ENCODE peak calls at places on chromosomes 1 and 21, in five cellular contexts. W is cardiac fibroblast, Y is AG09319, J is psoas muscle, A is GM12865. L is an unnamed sample.

GRCh38 chr21:17775431-17776126 is 43.6 kb downstream of the C21orf91 start:
- DNase-seq in W (no peak), Y (no peak), J (no peak), A (peak; percentile 63), L (peak; percentile 30)

GRCh38 chr1:45840704-45841103 is 37.3 kb downstream of the MAST2 start:
- DNase-seq in W (no peak), Y (no peak), J (no peak), A (peak; percentile 46), L (peak; percentile 16)

GRCh38 chr1:159580340-159580739 is 7.3 kb upstream of the APCS start:
- DNase-seq in W (no peak), Y (no peak), J (no peak), A (peak; percentile 2), L (no peak)

GRCh38 chr1:79252598-79252997 is 246.1 kb upstream of the ADGRL4 start:
- DNase-seq in W (no peak), Y (no peak), J (no peak), A (no peak), L (no peak)

GRCh38 chr1:247107694-247108093 is 3.5 kb upstream of the ZNF669 start:
- DNase-seq in W (no peak), Y (no peak), J (no peak), A (no peak), L (no peak)

GRCh38 chr1:26129778-26130177 is 18.2 kb downstream of the PDIK1L start:
- DNase-seq in W (no peak), Y (no peak), J (no peak), A (no peak), L (no peak)

GRCh38 chr21:17784604-17785402 is 34.4 kb downstream of the C21orf91 start:
- DNase-seq in W (no peak), Y (no peak), J (no peak), A (peak; percentile 93), L (peak; percentile 24)

GRCh38 chr1:10899490-10900264 is 103.2 kb upstream of the CASZ1 start:
- DNase-seq in W (no peak), Y (no peak), J (no peak), A (no peak), L (no peak)

GRCh38 chr1:966603-967295 is 467 bp downstream of the PLEKHN1 start:
- DNase-seq in W (peak; percentile 57), Y (no peak), J (peak; percentile 75), A (peak; percentile 76), L (peak; percentile 91)

GRCh38 chr1:45543599-45544417 is 6.8 kb upstream of the AKR1A1 start:
- DNase-seq in W (peak; percentile 42), Y (no peak), J (peak; percentile 26), A (peak; percentile 83), L (no peak)

GRCh38 chr21:36705679-36706481 is 7.0 kb downstream of the SIM2 start:
- DNase-seq in W (no peak), Y (no peak), J (no peak), A (no peak), L (peak; percentile 33)
- TF ChIP-seq CTCF in W (peak; percentile 13), Y (peak; percentile 4), J (no peak), A (no peak), L (no peak)

GRCh38 chr1:4781646-4782045 is 127.2 kb downstream of the AJAP1 start:
- DNase-seq in W (no peak), Y (no peak), J (no peak), A (no peak), L (no peak)

GRCh38 chr1:4772294-4773010 is 118.0 kb downstream of the AJAP1 start:
- DNase-seq in W (no peak), Y (no peak), J (no peak), A (no peak), L (no peak)

GRCh38 chr1:4778056-4778455 is 123.6 kb downstream of the AJAP1 start:
- DNase-seq in W (no peak), Y (no peak), J (no peak), A (no peak), L (no peak)
- TF ChIP-seq CTCF in W (no peak), Y (no peak), J (peak; percentile 8), A (peak; percentile 23), L (no peak)

DNA sequence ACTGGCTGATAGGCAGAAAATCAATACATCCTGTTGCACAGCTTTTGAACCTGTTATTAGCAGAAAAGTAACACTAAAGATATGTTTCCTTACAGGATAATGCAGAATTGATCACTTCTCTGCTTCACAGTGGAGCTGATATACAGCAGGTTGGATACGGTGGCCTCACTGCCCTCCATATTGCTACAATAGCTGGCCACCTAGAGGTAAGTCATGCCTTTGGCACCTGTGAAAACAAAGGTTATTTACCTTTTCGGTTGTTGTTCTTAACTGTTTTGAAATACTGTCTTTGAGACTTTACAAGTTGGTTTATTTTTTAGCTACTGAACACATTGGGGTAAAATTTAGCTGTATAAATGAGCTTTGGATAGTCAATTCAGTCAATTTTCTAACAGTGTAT is 36.3 kb downstream of the TNNI3K start:
- DNase-seq in W (no peak), Y (no peak), J (no peak), A (no peak), L (no peak)
- TF ChIP-seq CTCF in W (no peak), Y (no peak), J (no peak), A (no peak), L (no peak)

GRCh38 chr1:205913451-205914204 is 29.6 kb downstream of the SLC26A9 start:
- DNase-seq in W (peak; percentile 93), Y (peak; percentile 10), J (peak; percentile 48), A (no peak), L (no peak)

GRCh38 chr1:205907794-205908193 is 35.5 kb downstream of the SLC26A9 start:
- DNase-seq in W (peak; percentile 54), Y (peak; percentile 7), J (no peak), A (no peak), L (no peak)
- TF ChIP-seq CTCF in W (peak; percentile 75), Y (peak; percentile 61), J (peak; percentile 59), A (peak; percentile 37), L (no peak)

GRCh38 chr1:7943295-7943694 is 2.7 kb upstream of the TNFRSF9 start:
- DNase-seq in W (no peak), Y (no peak), J (no peak), A (no peak), L (no peak)
- TF ChIP-seq CTCF in W (no peak), Y (no peak), J (no peak), A (no peak), L (no peak)

DNA sequence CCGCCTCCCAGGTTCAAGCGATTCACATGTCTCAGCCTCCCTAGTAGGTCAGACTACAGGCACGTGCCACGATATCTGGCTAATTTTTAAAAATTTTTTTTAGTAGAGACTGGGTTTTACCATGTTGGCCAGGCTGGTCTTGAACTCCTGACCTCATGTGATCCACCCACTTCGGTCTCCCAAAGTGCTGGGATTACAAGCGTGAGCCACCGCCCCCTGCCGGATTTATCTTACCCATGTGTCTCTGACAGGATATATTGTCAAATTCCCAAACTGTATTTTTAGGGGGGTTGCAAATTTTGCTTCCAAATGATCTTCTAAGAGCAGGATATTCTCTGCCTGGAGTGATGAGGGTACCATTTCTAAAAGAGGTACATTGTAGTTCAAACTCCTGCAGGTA is 74.3 kb downstream of the KIF26B start:
- DNase-seq in W (no peak), Y (no peak), J (no peak), A (no peak), L (no peak)
- TF ChIP-seq CTCF in W (no peak), Y (no peak), J (no peak), A (no peak), L (no peak)

DNA sequence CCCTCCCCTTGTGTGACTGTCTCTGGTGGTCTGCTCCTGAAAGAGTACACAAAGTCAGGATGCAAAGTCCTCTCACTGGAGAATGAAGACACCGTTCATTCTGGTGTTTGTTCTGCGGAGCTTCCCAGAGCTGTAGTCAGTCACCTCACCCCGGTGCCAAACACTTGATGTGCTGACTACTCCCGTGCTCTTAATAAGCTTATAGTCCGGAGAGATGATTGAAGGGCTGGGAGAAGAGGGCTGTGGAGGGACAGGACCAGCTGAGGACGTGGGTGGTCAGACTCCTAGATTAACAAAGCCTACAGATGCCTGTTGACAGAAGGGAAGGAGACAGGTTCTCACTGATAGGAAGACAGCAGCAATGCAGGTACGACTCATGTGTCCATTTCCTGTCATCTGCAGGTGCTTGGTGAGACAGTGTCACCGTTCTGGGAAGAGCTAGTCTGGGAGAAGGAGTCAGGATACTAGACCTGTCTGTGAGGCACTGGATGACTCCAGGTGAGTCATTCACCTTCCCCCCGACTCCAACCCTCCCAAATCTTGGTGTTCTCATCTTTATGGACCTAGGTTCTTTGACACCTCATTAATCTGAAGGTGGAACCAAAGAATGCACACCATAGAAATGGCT is 40.4 kb upstream of the LRRN2 start:
- DNase-seq in W (no peak), Y (no peak), J (no peak), A (no peak), L (peak; percentile 6)
- TF ChIP-seq CTCF in W (no peak), Y (no peak), J (no peak), A (no peak), L (no peak)

GRCh38 chr1:27689423-27690173 is 17.6 kb upstream of the IFI6 start:
- DNase-seq in W (peak; percentile 59), Y (no peak), J (no peak), A (peak; percentile 84), L (peak; percentile 33)
- TF ChIP-seq CTCF in W (no peak), Y (no peak), J (no peak), A (no peak), L (no peak)

GRCh38 chr1:161119379-161120061 is 1.6 kb downstream of the NIT1 start:
- DNase-seq in W (peak; percentile 83), Y (no peak), J (no peak), A (peak; percentile 78), L (peak; percentile 75)
- TF ChIP-seq CTCF in W (peak; percentile 53), Y (peak; percentile 37), J (peak; percentile 34), A (peak; percentile 41), L (no peak)